ENCODE peak calls at places on chromosomes 13 and 19, in ten cellular contexts. T is AG10803, N is HFFc6, K is breast epithelium, G is GM06990, X is tibial nerve, R is neural progenitor cell, E is GM13976, C is astrocyte of the spinal cord, I is cardiac muscle cell. V is an unnamed sample.

GRCh38 chr19:3368848-3369336 is 2.5 kb downstream of the NFIC start:
- DNase-seq in T (peak; percentile 61), N (peak; percentile 67), K (no peak), G (no peak), X (no peak), R (no peak), E (no peak), C (peak; percentile 45), I (no peak), V (no peak)

GRCh38 chr19:58296086-58296485 is 9.1 kb upstream of the ERVK3-1 start:
- DNase-seq in T (peak; percentile 70), N (no peak), K (no peak), G (no peak), X (no peak), R (no peak), E (no peak), C (no peak), I (no peak), V (no peak)

GRCh38 chr19:53947624-53948023 is 15.1 kb upstream of the CACNG8 start:
- DNase-seq in T (no peak), N (no peak), K (no peak), G (no peak), X (no peak), R (peak; percentile 56), E (no peak), C (no peak), I (no peak), V (no peak)

GRCh38 chr13:113319371-113319770 is 22.3 kb downstream of the LAMP1 start:
- DNase-seq in T (no peak), N (no peak), K (no peak), G (no peak), X (no peak), R (no peak), E (no peak), C (no peak), I (no peak), V (no peak)

GRCh38 chr19:31676271-31677004 is 327.2 kb upstream of the TSHZ3 start:
- DNase-seq in T (no peak), N (no peak), K (no peak), G (no peak), X (no peak), R (peak; percentile 46), E (no peak), C (no peak), I (peak; percentile 10), V (peak; percentile 2)

GRCh38 chr13:100646030-100646673 is 28.4 kb downstream of the TMTC4 start:
- DNase-seq in T (peak; percentile 20), N (no peak), K (no peak), G (no peak), X (no peak), R (peak; percentile 59), E (no peak), C (peak; percentile 44), I (peak; percentile 27), V (peak; percentile 6)

GRCh38 chr13:107964356-107964755 is 251.0 kb downstream of the LIG4 start:
- DNase-seq in T (no peak), N (no peak), K (no peak), G (no peak), X (no peak), R (no peak), E (no peak), C (no peak), I (peak; percentile 1), V (no peak)

GRCh38 chr19:46824887-46825730 is 25.5 kb downstream of the AP2S1 start:
- DNase-seq in T (peak; percentile 18), N (no peak), K (no peak), G (peak; percentile 39), X (no peak), R (no peak), E (peak; percentile 66), C (no peak), I (no peak), V (no peak)

GRCh38 chr13:20388184-20388583 is 137.5 kb downstream of the CRYL1 start:
- DNase-seq in T (no peak), N (no peak), K (no peak), G (no peak), X (no peak), R (no peak), E (no peak), C (no peak), I (no peak), V (no peak)

GRCh38 chr19:45601115-45601514 is 897 bp downstream of the GPR4 start:
- DNase-seq in T (no peak), N (no peak), K (no peak), G (no peak), X (no peak), R (no peak), E (no peak), C (no peak), I (no peak), V (no peak)

GRCh38 chr13:108176685-108177274 is 38.6 kb downstream of the LIG4 start:
- DNase-seq in T (no peak), N (no peak), K (no peak), G (no peak), X (no peak), R (peak; percentile 33), E (peak; percentile 55), C (no peak), I (peak; percentile 42), V (peak; percentile 80)

GRCh38 chr19:35266149-35266903 is 2.4 kb upstream of the USF2 start:
- DNase-seq in T (no peak), N (no peak), K (peak; percentile 50), G (no peak), X (peak; percentile 13), R (no peak), E (peak; percentile 29), C (no peak), I (no peak), V (no peak)

GRCh38 chr19:54955356-54955755 is 8.0 kb upstream of the NLRP7 start:
- DNase-seq in T (no peak), N (no peak), K (no peak), G (no peak), X (no peak), R (no peak), E (no peak), C (peak; percentile 11), I (no peak), V (no peak)

GRCh38 chr13:42039946-42040729 is 8.3 kb upstream of the DGKH start:
- DNase-seq in T (peak; percentile 84), N (peak; percentile 83), K (peak; percentile 91), G (peak; percentile 88), X (peak; percentile 84), R (peak; percentile 87), E (peak; percentile 97), C (peak; percentile 85), I (peak; percentile 92), V (peak; percentile 85)
- TF ChIP-seq CTCF in T (no peak), N (no peak), K (no peak), G (no peak), X (peak; percentile 60), R (no peak), E (no peak), C (peak; percentile 1), I (no peak), V (no peak)

GRCh38 chr13:91879360-91879759 is 480.9 kb downstream of the GPC5 start:
- DNase-seq in T (no peak), N (no peak), K (no peak), G (no peak), X (no peak), R (peak; percentile 52), E (no peak), C (no peak), I (no peak), V (no peak)

GRCh38 chr13:91882918-91883317 is 484.5 kb downstream of the GPC5 start:
- DNase-seq in T (no peak), N (no peak), K (no peak), G (no peak), X (no peak), R (no peak), E (no peak), C (no peak), I (no peak), V (no peak)

DNA sequence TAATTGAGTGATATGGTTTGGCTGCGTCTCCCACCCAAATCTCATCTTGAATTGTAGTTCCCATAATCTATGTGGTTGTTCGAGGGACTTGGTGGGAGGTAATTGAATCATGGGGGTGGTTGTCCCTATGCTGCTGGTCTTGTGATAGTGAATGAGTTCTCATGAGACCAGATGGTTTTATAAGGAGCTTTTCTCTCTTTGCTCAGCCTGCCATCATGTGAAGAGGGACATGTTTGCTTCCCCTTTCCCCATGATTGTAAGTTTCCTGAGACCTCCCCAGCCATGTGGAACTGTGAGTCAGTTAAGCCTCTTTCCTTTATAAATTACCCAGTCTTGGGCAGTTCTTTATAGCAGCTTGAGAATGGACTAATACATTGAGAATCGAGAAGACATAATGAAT is 480.1 kb downstream of the GPC5 start:
- DNase-seq in T (no peak), N (no peak), K (no peak), G (no peak), X (no peak), R (no peak), E (no peak), C (no peak), I (no peak), V (no peak)
- TF ChIP-seq CTCF in T (no peak), N (no peak), K (no peak), G (no peak), X (no peak), R (no peak), E (no peak), C (no peak), I (no peak), V (no peak)

DNA sequence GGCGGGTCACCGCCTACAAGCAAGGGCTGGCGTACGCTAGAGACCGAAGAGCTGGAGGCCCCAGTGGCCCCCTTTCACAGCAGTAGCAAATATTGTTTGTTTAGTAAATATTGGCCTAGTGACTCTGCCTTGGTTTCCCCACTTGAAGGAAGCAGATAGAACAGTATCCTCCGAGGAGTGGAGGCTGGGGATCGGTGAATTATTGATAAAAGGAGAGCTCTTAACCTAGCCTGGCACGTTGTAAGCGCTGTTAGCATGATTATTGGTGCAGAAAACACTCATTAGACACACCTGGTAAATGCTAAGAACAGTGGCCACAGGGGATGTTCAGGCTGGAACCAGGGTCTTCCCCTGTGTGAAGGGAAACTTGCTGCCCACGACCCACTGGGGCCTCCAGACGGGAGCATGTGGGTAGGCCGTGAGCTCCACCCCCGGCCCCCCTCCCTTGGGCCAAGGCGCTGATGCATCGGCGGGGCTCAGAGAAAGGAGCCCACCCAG is 2.2 kb downstream of the IER2 start:
- DNase-seq in T (no peak), N (no peak), K (no peak), G (no peak), X (no peak), R (peak; percentile 71), E (no peak), C (no peak), I (no peak), V (no peak)
- TF ChIP-seq CTCF in T (no peak), N (no peak), K (no peak), G (no peak), X (no peak), R (no peak), E (no peak), C (no peak), I (no peak), V (no peak)

DNA sequence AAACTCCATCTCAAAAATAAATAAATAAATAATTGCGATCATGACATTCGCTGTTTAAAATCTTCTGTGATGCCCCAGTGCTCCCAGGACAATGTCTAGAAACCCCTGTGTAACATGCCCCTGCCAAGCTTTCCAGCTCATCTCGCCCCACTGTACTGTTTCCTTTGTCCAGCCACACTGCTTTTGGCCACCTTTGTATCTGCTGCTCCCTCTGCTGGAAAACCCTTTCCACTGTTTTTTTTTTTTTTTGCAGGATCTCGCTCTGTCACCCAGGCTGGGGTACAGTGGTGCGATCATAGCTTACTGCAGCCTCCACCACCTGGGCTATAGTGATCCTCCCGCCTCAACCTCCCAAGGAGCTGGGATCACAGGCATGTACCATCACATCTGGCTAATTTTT is 7.5 kb downstream of the PLAUR start:
- DNase-seq in T (peak; percentile 11), N (no peak), K (no peak), G (no peak), X (no peak), R (peak; percentile 59), E (no peak), C (no peak), I (peak; percentile 44), V (no peak)
- TF ChIP-seq CTCF in T (peak; percentile 41), N (peak; percentile 70), K (no peak), G (no peak), X (no peak), R (peak; percentile 59), E (no peak), C (peak; percentile 41), I (peak; percentile 51), V (no peak)

V was measured in activated CD8-positive, alpha-beta T cell treated with anti-CD3 and anti-CD28 coated beads for 36 hours.